ENCODE peak calls at places on chromosomes 4 and X, in four cellular contexts. O is GM12878, B is K562, G is HepG2. I is an unnamed sample.

GRCh38 chrX:29788991-29789699 is 426.2 kb upstream of the MAGEB2 start:
- DNase-seq in B (no peak), G (no peak), O (no peak), I (no peak)

GRCh38 chrX:103913356-103914020 is 48.9 kb upstream of the TMSB15B start:
- DNase-seq in G (no peak), O (no peak), B (no peak), I (no peak)

GRCh38 chr4:48483006-48483776 is at the start of gene SLC10A4:
- DNase-seq in B (peak; percentile 89), G (no peak), O (no peak), I (peak; percentile 3)

GRCh38 chr4:150818661-150819060 is 196.4 kb downstream of the LRBA start:
- DNase-seq in G (no peak), O (no peak), B (no peak), I (no peak)

GRCh38 chr4:183136880-183137279 is 37.8 kb downstream of the WWC2 start:
- DNase-seq in O (no peak), G (no peak), B (no peak), I (no peak)

GRCh38 chr4:152719856-152720556 is 40.2 kb upstream of the TMEM154 start:
- DNase-seq in O (no peak), G (no peak), B (no peak), I (no peak)

GRCh38 chrX:39439910-39440733 is 638.9 kb downstream of the MID1IP1 start:
- DNase-seq in O (peak; percentile 36), B (peak; percentile 19), G (no peak), I (no peak)

GRCh38 chrX:71222929-71223328 is at the start of gene GJB1:
- DNase-seq in B (no peak), G (no peak), O (no peak), I (no peak)

GRCh38 chr4:75729836-75730235 is 5.5 kb downstream of the USO1 start:
- DNase-seq in G (no peak), B (no peak), O (no peak), I (no peak)

GRCh38 chr4:188550296-188550695 is 411.1 kb downstream of the TRIML1 start:
- DNase-seq in G (no peak), B (no peak), O (no peak), I (no peak)

GRCh38 chr4:75831856-75832405 is 70.3 kb downstream of the PPEF2 start:
- DNase-seq in B (no peak), G (no peak), O (no peak), I (peak; percentile 25)

GRCh38 chrX:123738378-123738955 is 5.6 kb upstream of the THOC2 start:
- DNase-seq in O (no peak), G (no peak), B (no peak), I (no peak)

GRCh38 chrX:153731117-153731844 is 6.6 kb downstream of the ABCD1 start:
- DNase-seq in O (no peak), B (no peak), G (peak; percentile 65), I (no peak)

GRCh38 chrX:153733651-153734240 is 9.1 kb downstream of the ABCD1 start:
- DNase-seq in O (no peak), B (no peak), G (no peak), I (no peak)

GRCh38 chrX:153731845-153732215 is 7.2 kb downstream of the ABCD1 start:
- DNase-seq in O (no peak), G (no peak), B (no peak), I (no peak)

GRCh38 chrX:153734871-153735270 is 10.2 kb downstream of the ABCD1 start:
- DNase-seq in B (no peak), G (no peak), O (no peak), I (no peak)

DNA sequence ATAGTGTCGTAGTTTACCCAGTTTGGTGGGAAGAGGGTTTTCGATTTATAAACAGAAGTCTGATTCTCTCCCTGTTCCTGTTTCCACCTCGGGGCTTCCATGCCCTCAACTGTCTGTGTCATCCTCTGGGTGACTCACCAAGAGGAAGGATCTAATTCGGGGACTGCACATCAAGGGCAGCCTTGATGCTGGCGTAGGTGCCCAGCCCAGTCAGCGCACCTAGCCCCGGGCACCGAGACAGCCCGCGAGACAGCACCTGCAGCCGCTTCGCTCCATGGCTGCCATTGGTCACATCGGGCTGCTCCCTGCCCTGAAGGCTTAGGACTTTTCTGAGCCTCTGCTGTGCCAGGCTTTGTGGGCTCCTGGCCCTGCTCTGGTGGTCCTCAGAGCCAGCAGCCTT is 7.8 kb downstream of the ABCD1 start:
- DNase-seq in G (no peak), O (no peak), B (no peak), I (no peak)
- TF ChIP-seq ZNF274 in G (no peak), O (no peak), B (no peak), I (no peak)

DNA sequence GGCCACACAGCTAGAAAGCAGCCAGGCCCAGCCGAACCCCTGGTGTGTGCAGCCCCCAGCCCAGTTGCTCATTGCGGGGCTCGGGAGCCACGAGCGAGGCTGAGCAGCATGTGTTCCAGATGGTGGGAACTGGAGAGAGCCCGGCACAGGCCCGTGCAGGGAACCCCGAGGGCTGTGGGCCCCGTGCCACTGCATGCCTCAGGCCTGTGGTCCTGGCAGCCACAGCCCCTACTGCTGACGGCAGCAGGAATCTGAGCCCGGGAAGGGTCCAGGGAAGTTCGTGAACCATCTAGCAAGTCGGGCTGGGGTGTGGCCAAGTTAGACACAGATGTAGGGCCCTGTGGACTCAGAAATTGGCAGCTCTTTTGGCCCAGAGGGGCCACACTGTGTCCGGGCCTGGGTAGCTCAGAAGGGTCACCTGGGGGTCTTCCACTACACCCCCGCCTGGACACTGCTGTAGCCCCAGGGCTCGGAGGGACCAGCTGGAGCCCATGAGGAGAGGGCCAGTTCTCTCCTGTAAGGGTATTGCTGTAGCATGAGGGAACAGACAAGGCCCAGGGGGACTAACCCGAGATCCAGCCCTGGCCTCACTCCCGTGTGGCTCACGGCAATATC is 12.1 kb downstream of the HTRA3 start:
- DNase-seq in B (no peak), G (no peak), O (no peak), I (no peak)
- H3K4me1 ChIP-seq in B (peaks cover 32% of the 10 kb centered on the region), G (no peaks in the 10 kb centered on the region), O (no peaks in the 10 kb centered on the region), I (peaks cover 15% of the 10 kb centered on the region)

GRCh38 chr4:31968842-31969241 is 1248.7 kb downstream of the PCDH7 start:
- DNase-seq in G (no peak), B (no peak), O (no peak), I (no peak)
- TF ChIP-seq ZNF274 in G (no peak), B (no peak), O (no peak), I (no peak)

DNA sequence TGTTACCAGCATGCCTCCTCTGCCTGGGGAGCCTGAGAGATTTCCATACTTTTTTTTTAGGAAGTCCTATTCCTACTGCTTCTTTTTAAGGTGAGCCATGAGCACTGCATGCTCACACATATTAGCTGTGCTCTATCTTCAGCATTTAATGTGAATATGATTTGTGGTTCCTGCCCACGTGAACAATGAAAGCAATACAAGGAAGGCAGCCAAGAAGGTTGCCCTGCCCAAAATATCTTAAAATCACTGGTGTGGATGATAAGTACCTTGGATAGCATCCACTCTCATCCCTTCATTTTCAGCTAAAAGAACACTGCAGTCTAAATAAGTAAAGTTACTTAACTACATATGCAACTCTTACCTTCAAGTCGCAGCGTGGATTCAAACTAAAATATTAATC is 607.5 kb downstream of the PACRGL start:
- DNase-seq in O (no peak), G (no peak), B (no peak), I (no peak)
- H3K4me1 ChIP-seq in O (no peaks in the 10 kb centered on the region), G (no peaks in the 10 kb centered on the region), B (no peaks in the 10 kb centered on the region), I (no peaks in the 10 kb centered on the region)

DNA sequence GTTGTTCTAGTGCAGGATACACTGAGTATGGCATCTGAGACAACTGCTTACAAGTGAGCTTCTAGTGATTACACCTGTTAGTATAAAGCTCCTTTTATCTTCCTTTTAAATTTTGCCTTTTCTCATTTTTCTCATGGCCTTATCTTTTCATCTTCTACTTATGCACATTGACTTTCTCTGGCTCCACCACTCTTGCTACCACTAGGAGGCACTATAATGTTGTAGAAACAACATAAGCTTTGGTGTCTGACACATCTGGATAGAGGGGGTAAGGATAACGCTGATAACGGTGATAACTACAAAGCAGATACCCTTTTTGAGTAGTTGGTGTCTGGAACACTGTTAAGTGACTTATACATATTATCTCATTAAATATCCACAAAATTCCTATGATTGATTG is 187.4 kb upstream of the TEX13C start:
- DNase-seq in B (peak; percentile 32), O (no peak), G (peak; percentile 0), I (no peak)
- TF ChIP-seq ZNF274 in B (no peak), O (no peak), G (no peak), I (no peak)

DNA sequence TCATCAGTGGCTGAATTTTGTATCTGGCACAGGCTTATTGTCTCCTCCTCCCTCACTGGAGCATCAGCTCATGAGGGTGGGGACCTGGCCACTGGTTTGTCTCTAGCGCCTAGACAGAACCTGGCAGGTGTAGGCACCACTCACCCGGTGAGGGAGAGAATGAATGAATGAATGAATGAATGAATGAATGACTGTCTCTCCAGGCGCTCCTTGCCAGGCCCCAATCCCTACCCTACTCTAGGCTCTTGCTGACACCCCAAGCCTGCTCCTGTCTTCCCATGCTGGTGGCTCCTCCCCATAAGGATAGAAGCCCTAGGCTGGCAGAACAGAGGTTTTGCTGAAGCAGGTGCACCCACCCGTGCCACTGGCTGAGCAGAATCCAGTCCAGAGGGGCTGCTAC is 41.3 kb upstream of the GRPEL1 start:
- DNase-seq in G (no peak), B (no peak), O (no peak), I (no peak)
- H3K4me1 ChIP-seq in G (peaks cover 33% of the 10 kb centered on the region), B (peaks cover 5% of the 10 kb centered on the region), O (no peaks in the 10 kb centered on the region), I (peaks cover 15% of the 10 kb centered on the region)

GRCh38 chrX:40544343-40545250 is 36.2 kb upstream of the ATP6AP2 start:
- DNase-seq in G (peak; percentile 16), O (no peak), B (peak; percentile 86), I (no peak)
- TF ChIP-seq ZNF274 in G (no peak), O (no peak), B (no peak), I (no peak)

GRCh38 chr4:6694177-6694901 is 661 bp downstream of the S100P start:
- DNase-seq in B (no peak), G (no peak), O (no peak), I (no peak)

GRCh38 chr4:6697096-6697495 is 3.4 kb downstream of the S100P start:
- DNase-seq in G (no peak), O (no peak), B (no peak), I (no peak)

GRCh38 chr4:6696611-6697010 is 2.9 kb downstream of the S100P start:
- DNase-seq in B (no peak), G (no peak), O (no peak), I (no peak)

GRCh38 chr4:6693274-6694176 is at the start of gene S100P:
- DNase-seq in O (no peak), B (no peak), G (peak; percentile 86), I (no peak)

DNA sequence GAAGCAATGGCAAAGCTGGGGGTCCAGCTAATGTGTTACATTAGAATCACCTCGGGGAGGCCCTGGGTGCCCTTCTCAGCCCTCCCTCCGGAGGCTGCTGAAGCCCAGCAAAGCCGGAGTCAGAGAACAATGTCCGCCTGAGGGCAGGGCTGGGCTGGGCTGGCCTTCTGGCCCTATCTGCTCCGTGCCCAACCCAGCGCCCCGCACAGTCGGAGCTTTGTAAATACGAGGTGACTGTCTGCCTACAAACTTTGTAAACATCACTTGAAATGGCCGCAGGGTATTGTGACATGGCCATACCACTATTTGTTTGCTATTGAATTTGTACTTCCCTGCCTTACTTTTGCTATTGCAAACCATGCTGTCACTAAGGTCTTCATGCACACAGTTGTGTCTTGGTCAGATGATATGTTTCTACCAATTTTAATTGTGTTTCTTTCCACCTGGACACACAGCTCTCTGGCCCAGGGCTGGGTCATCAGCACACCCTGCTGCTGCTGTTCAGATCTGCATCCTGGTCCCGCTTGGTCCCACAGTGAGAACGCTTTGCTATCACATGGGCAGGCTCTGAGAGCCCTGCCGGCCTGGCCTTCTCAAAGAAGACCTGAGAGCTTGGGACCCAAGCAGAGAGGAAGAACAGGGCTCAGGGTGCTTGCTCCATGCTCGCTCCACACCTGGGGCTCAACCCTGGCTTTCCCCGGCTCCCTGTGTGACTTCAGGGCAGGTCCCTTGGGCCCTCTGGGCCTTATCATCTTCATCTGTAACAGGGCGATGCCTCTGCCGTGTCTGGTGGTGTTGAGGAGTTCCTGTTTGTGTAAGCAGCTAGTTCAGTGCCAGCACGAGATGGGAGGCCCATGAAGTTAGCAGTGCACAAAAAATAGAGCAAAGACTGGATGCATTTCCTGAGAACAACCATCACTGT is 2.2 kb downstream of the S100P start:
- DNase-seq in G (peak; percentile 96), B (no peak), O (no peak), I (no peak)
- H3K4me1 ChIP-seq in G (peaks cover 60% of the 10 kb centered on the region), B (peaks cover 40% of the 10 kb centered on the region), O (peaks cover 5% of the 10 kb centered on the region), I (peaks cover 22% of the 10 kb centered on the region)